ENCODE peak calls at places on chromosomes 16 and 17, in seven cellular contexts. One of them, this sample, is unnamed. For H4K20me1, the result is how much of the 10 kb centered on the place peaks cover.

GRCh38 chr17:14827394-14827793 is 437.7 kb downstream of the PMP22 start:
- DNase-seq in mammary epithelial cell: no peak
- DNase-seq in K562: no peak
- DNase-seq in endothelial cell of umbilical vein: no peak
- DNase-seq in keratinocyte: no peak
- DNase-seq in GM23248: no peak
- DNase-seq in GM23338: no peak
- DNase-seq in this sample: no peak

GRCh38 chr16:83651871-83652270 is 155.9 kb upstream of the HSBP1 start:
- DNase-seq in mammary epithelial cell: no peak
- DNase-seq in K562: no peak
- DNase-seq in endothelial cell of umbilical vein: no peak
- DNase-seq in keratinocyte: no peak
- DNase-seq in GM23248: no peak
- DNase-seq in GM23338: no peak
- DNase-seq in this sample: no peak

GRCh38 chr17:1006054-1006453 is 9.1 kb downstream of the TIMM22 start:
- DNase-seq in mammary epithelial cell: no peak
- DNase-seq in K562: no peak
- DNase-seq in endothelial cell of umbilical vein: no peak
- DNase-seq in keratinocyte: no peak
- DNase-seq in GM23248: no peak
- DNase-seq in GM23338: no peak
- DNase-seq in this sample: no peak

GRCh38 chr16:77234611-77235010 is 35.4 kb downstream of the SYCE1L start:
- DNase-seq in mammary epithelial cell: peak
- DNase-seq in K562: no peak
- DNase-seq in endothelial cell of umbilical vein: no peak
- DNase-seq in keratinocyte: no peak
- DNase-seq in GM23248: no peak
- DNase-seq in GM23338: peak
- DNase-seq in this sample: no peak

GRCh38 chr17:50348522-50349240 is 2.8 kb downstream of the XYLT2 start:
- DNase-seq in mammary epithelial cell: peak
- DNase-seq in K562: no peak
- DNase-seq in endothelial cell of umbilical vein: no peak
- DNase-seq in keratinocyte: no peak
- DNase-seq in GM23248: peak
- DNase-seq in GM23338: no peak
- DNase-seq in this sample: no peak

GRCh38 chr16:47069841-47070584 is 73.7 kb downstream of the NETO2 start:
- DNase-seq in mammary epithelial cell: no peak
- DNase-seq in K562: no peak
- DNase-seq in endothelial cell of umbilical vein: no peak
- DNase-seq in keratinocyte: no peak
- DNase-seq in GM23248: no peak
- DNase-seq in GM23338: no peak
- DNase-seq in this sample: no peak

GRCh38 chr16:59252317-59252716 is 518.2 kb upstream of the GOT2 start:
- DNase-seq in mammary epithelial cell: no peak
- DNase-seq in K562: no peak
- DNase-seq in endothelial cell of umbilical vein: no peak
- DNase-seq in keratinocyte: no peak
- DNase-seq in GM23248: no peak
- DNase-seq in GM23338: peak
- DNase-seq in this sample: no peak

GRCh38 chr16:2858245-2859025 is 465 bp upstream of the PRSS22 start:
- DNase-seq in mammary epithelial cell: peak
- DNase-seq in K562: no peak
- DNase-seq in endothelial cell of umbilical vein: no peak
- DNase-seq in keratinocyte: no peak
- DNase-seq in GM23248: no peak
- DNase-seq in GM23338: peak
- DNase-seq in this sample: peak

GRCh38 chr17:78972507-78973105 is 7.1 kb downstream of the LGALS3BP start:
- DNase-seq in mammary epithelial cell: no peak
- DNase-seq in K562: no peak
- DNase-seq in endothelial cell of umbilical vein: no peak
- DNase-seq in keratinocyte: no peak
- DNase-seq in GM23248: no peak
- DNase-seq in GM23338: no peak
- DNase-seq in this sample: no peak

GRCh38 chr16:50201784-50202183 is 48.7 kb downstream of the TENT4B start:
- DNase-seq in mammary epithelial cell: no peak
- DNase-seq in K562: no peak
- DNase-seq in endothelial cell of umbilical vein: no peak
- DNase-seq in keratinocyte: no peak
- DNase-seq in GM23248: no peak
- DNase-seq in GM23338: no peak
- DNase-seq in this sample: no peak

GRCh38 chr17:28033972-28034714 is 8.3 kb upstream of the NLK start:
- DNase-seq in mammary epithelial cell: peak
- DNase-seq in K562: peak
- DNase-seq in endothelial cell of umbilical vein: peak
- DNase-seq in keratinocyte: peak
- DNase-seq in GM23248: peak
- DNase-seq in GM23338: no peak
- DNase-seq in this sample: peak

GRCh38 chr16:83392743-83393142 is 415.0 kb upstream of the HSBP1 start:
- DNase-seq in mammary epithelial cell: no peak
- DNase-seq in K562: no peak
- DNase-seq in endothelial cell of umbilical vein: no peak
- DNase-seq in keratinocyte: no peak
- DNase-seq in GM23248: no peak
- DNase-seq in GM23338: no peak
- DNase-seq in this sample: no peak

GRCh38 chr17:41500131-41500911 is 5.1 kb downstream of the KRT13 start:
- DNase-seq in mammary epithelial cell: peak
- DNase-seq in K562: peak
- DNase-seq in endothelial cell of umbilical vein: peak
- DNase-seq in keratinocyte: no peak
- DNase-seq in GM23248: peak
- DNase-seq in GM23338: no peak
- DNase-seq in this sample: no peak

GRCh38 chr16:78608305-78608776 is 508.9 kb downstream of the WWOX start:
- DNase-seq in mammary epithelial cell: no peak
- DNase-seq in K562: no peak
- DNase-seq in endothelial cell of umbilical vein: no peak
- DNase-seq in keratinocyte: no peak
- DNase-seq in GM23248: no peak
- DNase-seq in GM23338: no peak
- DNase-seq in this sample: no peak

GRCh38 chr16:27491894-27492587 is 57.7 kb downstream of the GTF3C1 start:
- DNase-seq in mammary epithelial cell: no peak
- DNase-seq in K562: no peak
- DNase-seq in endothelial cell of umbilical vein: peak
- DNase-seq in keratinocyte: no peak
- DNase-seq in GM23248: no peak
- DNase-seq in GM23338: no peak
- DNase-seq in this sample: no peak

DNA sequence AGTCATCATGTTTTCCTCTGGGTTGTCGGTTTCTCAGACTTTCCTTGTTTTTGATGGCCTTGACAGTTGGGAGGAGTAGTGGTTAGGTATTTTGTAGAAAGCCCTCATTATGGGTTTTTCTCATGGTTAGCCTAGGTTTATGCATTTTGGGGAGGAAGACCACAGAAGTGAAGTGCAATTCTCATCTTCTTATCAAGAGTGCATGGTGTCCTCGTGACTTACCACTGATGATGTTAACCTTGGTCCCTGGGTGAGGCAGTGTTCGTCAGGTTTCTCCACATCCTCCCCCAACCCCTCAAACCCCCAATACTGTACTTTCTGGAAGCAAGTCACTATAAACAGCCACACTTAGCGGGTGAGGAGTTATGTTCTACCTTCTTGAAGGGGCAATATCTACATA is 42.3 kb downstream of the BPTF start:
- DNase-seq in mammary epithelial cell: no peak
- DNase-seq in K562: no peak
- DNase-seq in endothelial cell of umbilical vein: no peak
- DNase-seq in keratinocyte: no peak
- DNase-seq in GM23248: no peak
- DNase-seq in GM23338: no peak
- DNase-seq in this sample: no peak
- H4K20me1 ChIP-seq in mammary epithelial cell: under half
- H4K20me1 ChIP-seq in K562: under half
- H4K20me1 ChIP-seq in endothelial cell of umbilical vein: under half
- H4K20me1 ChIP-seq in keratinocyte: under half
- H4K20me1 ChIP-seq in GM23248: under half
- H4K20me1 ChIP-seq in GM23338: under half
- H4K20me1 ChIP-seq in this sample: under half

GRCh38 chr16:21088646-21089538 is 61.8 kb downstream of the DNAH3 start:
- DNase-seq in mammary epithelial cell: peak
- DNase-seq in K562: no peak
- DNase-seq in endothelial cell of umbilical vein: no peak
- DNase-seq in keratinocyte: no peak
- DNase-seq in GM23248: peak
- DNase-seq in GM23338: no peak
- DNase-seq in this sample: no peak

GRCh38 chr16:21088143-21088542 is 62.5 kb downstream of the DNAH3 start:
- DNase-seq in mammary epithelial cell: no peak
- DNase-seq in K562: no peak
- DNase-seq in endothelial cell of umbilical vein: no peak
- DNase-seq in keratinocyte: no peak
- DNase-seq in GM23248: no peak
- DNase-seq in GM23338: no peak
- DNase-seq in this sample: no peak

GRCh38 chr16:21081329-21081728 is 69.3 kb downstream of the DNAH3 start:
- DNase-seq in mammary epithelial cell: no peak
- DNase-seq in K562: no peak
- DNase-seq in endothelial cell of umbilical vein: no peak
- DNase-seq in keratinocyte: no peak
- DNase-seq in GM23248: no peak
- DNase-seq in GM23338: no peak
- DNase-seq in this sample: no peak

GRCh38 chr16:21084631-21085235 is 65.9 kb downstream of the DNAH3 start:
- DNase-seq in mammary epithelial cell: no peak
- DNase-seq in K562: no peak
- DNase-seq in endothelial cell of umbilical vein: no peak
- DNase-seq in keratinocyte: no peak
- DNase-seq in GM23248: no peak
- DNase-seq in GM23338: no peak
- DNase-seq in this sample: no peak

GRCh38 chr16:21083729-21084268 is 66.8 kb downstream of the DNAH3 start:
- DNase-seq in mammary epithelial cell: peak
- DNase-seq in K562: peak
- DNase-seq in endothelial cell of umbilical vein: peak
- DNase-seq in keratinocyte: no peak
- DNase-seq in GM23248: peak
- DNase-seq in GM23338: peak
- DNase-seq in this sample: peak
- H4K20me1 ChIP-seq in mammary epithelial cell: under half
- H4K20me1 ChIP-seq in K562: under half
- H4K20me1 ChIP-seq in endothelial cell of umbilical vein: under half
- H4K20me1 ChIP-seq in keratinocyte: under half
- H4K20me1 ChIP-seq in GM23248: under half
- H4K20me1 ChIP-seq in GM23338: under half
- H4K20me1 ChIP-seq in this sample: under half

GRCh38 chr17:8944083-8944482 is 21.4 kb downstream of the PIK3R5 start:
- DNase-seq in mammary epithelial cell: no peak
- DNase-seq in K562: no peak
- DNase-seq in endothelial cell of umbilical vein: no peak
- DNase-seq in keratinocyte: no peak
- DNase-seq in GM23248: no peak
- DNase-seq in GM23338: no peak
- DNase-seq in this sample: no peak
- H4K20me1 ChIP-seq in mammary epithelial cell: under half
- H4K20me1 ChIP-seq in K562: under half
- H4K20me1 ChIP-seq in endothelial cell of umbilical vein: under half
- H4K20me1 ChIP-seq in keratinocyte: under half
- H4K20me1 ChIP-seq in GM23248: under half
- H4K20me1 ChIP-seq in GM23338: under half
- H4K20me1 ChIP-seq in this sample: under half

GRCh38 chr16:67879462-67879861 is 5.2 kb upstream of the NRN1L start:
- DNase-seq in mammary epithelial cell: no peak
- DNase-seq in K562: no peak
- DNase-seq in endothelial cell of umbilical vein: no peak
- DNase-seq in keratinocyte: no peak
- DNase-seq in GM23248: no peak
- DNase-seq in GM23338: no peak
- DNase-seq in this sample: no peak
- H4K20me1 ChIP-seq in mammary epithelial cell: under half
- H4K20me1 ChIP-seq in K562: under half
- H4K20me1 ChIP-seq in endothelial cell of umbilical vein: under half
- H4K20me1 ChIP-seq in keratinocyte: under half
- H4K20me1 ChIP-seq in GM23248: under half
- H4K20me1 ChIP-seq in GM23338: under half
- H4K20me1 ChIP-seq in this sample: under half

DNA sequence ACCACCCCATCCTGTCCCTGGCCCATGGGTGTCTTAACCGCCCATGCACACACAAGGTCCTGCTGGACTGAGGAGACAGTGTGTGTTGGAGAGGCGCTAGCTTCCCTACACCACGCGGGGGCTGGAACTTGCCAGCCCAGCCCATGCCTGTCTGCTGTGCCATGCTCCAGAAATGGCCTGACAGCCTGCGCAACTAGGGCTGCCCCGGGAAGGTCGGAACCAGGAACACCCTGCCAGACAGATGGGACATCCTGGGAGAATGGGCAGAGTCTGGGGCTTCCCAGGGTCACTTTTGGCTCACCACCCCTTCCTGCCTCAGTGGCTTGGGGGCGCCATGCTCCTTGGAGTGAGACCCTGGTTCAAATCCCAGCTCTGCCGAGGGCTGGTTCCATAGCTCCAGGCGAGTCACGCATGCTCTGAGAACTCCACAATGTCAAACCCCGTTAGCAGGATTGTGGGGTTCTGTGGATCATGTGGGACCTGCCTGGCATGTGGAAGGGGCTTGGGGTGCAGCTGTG is 36.2 kb downstream of the SREBF1 start:
- DNase-seq in mammary epithelial cell: no peak
- DNase-seq in K562: no peak
- DNase-seq in endothelial cell of umbilical vein: no peak
- DNase-seq in keratinocyte: no peak
- DNase-seq in GM23248: no peak
- DNase-seq in GM23338: no peak
- DNase-seq in this sample: no peak
- H4K20me1 ChIP-seq in mammary epithelial cell: under half
- H4K20me1 ChIP-seq in K562: under half
- H4K20me1 ChIP-seq in endothelial cell of umbilical vein: under half
- H4K20me1 ChIP-seq in keratinocyte: under half
- H4K20me1 ChIP-seq in GM23248: under half
- H4K20me1 ChIP-seq in GM23338: under half
- H4K20me1 ChIP-seq in this sample: under half

GRCh38 chr17:35809855-35810461 is 674 bp downstream of the TAF15 start:
- DNase-seq in mammary epithelial cell: peak
- DNase-seq in K562: peak
- DNase-seq in endothelial cell of umbilical vein: peak
- DNase-seq in keratinocyte: no peak
- DNase-seq in GM23248: peak
- DNase-seq in GM23338: no peak
- DNase-seq in this sample: peak
- H4K20me1 ChIP-seq in mammary epithelial cell: under half
- H4K20me1 ChIP-seq in K562: under half
- H4K20me1 ChIP-seq in endothelial cell of umbilical vein: under half
- H4K20me1 ChIP-seq in keratinocyte: under half
- H4K20me1 ChIP-seq in GM23248: under half
- H4K20me1 ChIP-seq in GM23338: under half
- H4K20me1 ChIP-seq in this sample: under half